ENCODE peak calls at places on chromosome 11, in seven cellular contexts. Z is testis, R is GM23338, I is Peyer's patch, E is A549, Y is gastrocnemius medialis, C is body of pancreas. V is an unnamed sample.

GRCh38 chr11:102955624-102956023 is at the start of gene MMP13:
- DNase-seq in Z (no peak), R (no peak), I (no peak), E (no peak), Y (no peak), C (no peak), V (no peak)

GRCh38 chr11:78202733-78203167 is 14.0 kb downstream of the USP35 start:
- DNase-seq in Z (no peak), R (no peak), I (peak), E (no peak), Y (no peak), C (no peak), V (no peak)

GRCh38 chr11:94151903-94152677 is 23.4 kb downstream of the PANX1 start:
- DNase-seq in Z (no peak), R (no peak), I (no peak), E (peak), Y (peak), C (peak), V (peak)

GRCh38 chr11:14358729-14359439 is at the start of gene RRAS2:
- DNase-seq in Z (peak), R (peak), I (peak), E (peak), Y (peak), C (peak), V (peak)

GRCh38 chr11:73931039-73931645 is 19.7 kb upstream of the DNAJB13 start:
- DNase-seq in Z (peak), R (peak), I (no peak), E (peak), Y (no peak), C (peak), V (peak)

GRCh38 chr11:79973701-79974626 is 533.1 kb upstream of the TENM4 start:
- DNase-seq in Z (no peak), R (peak), I (no peak), E (no peak), Y (no peak), C (no peak), V (no peak)

GRCh38 chr11:5336331-5336730 is 7.0 kb downstream of the OR51B5 start:
- DNase-seq in Z (no peak), R (no peak), I (no peak), E (no peak), Y (no peak), C (no peak), V (no peak)

GRCh38 chr11:112394304-112394703 is 133.6 kb upstream of the PLET1 start:
- DNase-seq in Z (no peak), R (no peak), I (no peak), E (no peak), Y (no peak), C (no peak), V (no peak)

GRCh38 chr11:62018978-62019664 is 51.7 kb upstream of the FTH1 start:
- DNase-seq in Z (no peak), R (no peak), I (no peak), E (no peak), Y (no peak), C (no peak), V (no peak)

DNA sequence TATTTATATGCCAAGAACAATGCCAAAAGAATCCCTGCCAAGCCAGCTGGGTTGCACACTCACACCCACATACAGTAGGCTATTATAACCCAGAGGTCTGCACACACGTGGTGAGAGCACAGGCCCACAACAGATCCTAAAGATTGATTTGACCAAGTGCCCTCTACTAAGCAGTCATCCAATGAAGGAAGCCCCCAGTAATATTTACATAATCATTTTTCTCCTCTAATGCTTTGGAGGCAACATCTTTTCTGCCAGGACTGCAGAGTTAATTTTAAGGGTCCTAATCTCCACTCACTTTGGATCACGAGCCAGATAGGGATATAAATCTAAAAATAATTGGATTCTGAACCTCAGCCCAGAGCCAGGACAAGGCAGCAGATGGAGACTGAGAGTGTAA is 49.2 kb upstream of the MTNR1B start:
- DNase-seq in Z (no peak), R (no peak), I (no peak), E (no peak), Y (no peak), C (no peak), V (no peak)
- H3K27ac ChIP-seq in Z (no peak), R (no peak), I (no peak), E (no peak), Y (no peak), C (no peak), V (no peak)

DNA sequence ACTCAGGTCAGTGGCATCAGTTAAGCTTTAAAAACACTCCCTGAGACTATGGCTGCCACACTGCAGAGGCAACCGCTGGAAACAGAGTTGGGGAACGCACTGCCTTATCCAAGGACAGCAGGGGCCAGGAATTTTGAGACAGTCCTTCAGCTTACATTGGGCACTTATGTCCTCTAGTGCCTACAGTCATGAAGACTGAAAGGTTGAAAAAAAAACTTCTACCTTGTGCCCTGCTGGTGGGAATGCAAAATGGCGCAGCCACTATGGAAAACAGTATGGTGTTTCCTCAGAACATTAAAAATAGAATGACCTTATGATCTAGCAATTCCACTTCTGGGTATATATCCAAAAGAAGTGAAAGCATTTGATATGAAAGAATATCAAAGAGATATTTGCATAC is 19.6 kb downstream of the DKK3 start:
- DNase-seq in Z (no peak), R (peak), I (no peak), E (no peak), Y (no peak), C (no peak), V (no peak)
- TF ChIP-seq CTCF in Z (no peak), R (peak), I (no peak), E (no peak), Y (no peak), C (no peak), V (peak)

DNA sequence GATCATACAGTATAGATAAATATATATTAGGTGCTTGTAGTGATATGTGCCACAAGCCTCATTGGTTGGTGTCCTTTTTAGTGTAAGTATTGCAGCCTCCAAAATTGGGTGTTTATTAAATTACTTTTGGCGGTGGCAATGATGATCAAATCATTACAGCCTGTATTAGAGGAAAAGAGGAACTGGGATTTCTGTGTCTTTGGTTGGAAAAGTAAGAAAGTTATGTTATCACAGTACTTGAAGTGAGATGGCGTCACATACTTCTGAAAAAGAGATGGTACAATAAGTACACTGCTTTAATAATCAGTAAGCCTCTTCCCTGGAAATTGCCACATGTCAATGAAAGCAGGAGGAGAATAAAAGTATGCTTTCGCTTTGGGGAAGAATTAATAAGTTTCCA is 523 bp upstream of the MPZL3 start:
- DNase-seq in Z (no peak), R (no peak), I (no peak), E (no peak), Y (no peak), C (no peak), V (no peak)
- H3K27ac ChIP-seq in Z (peak), R (peak), I (peak), E (no peak), Y (no peak), C (peak), V (peak)

DNA sequence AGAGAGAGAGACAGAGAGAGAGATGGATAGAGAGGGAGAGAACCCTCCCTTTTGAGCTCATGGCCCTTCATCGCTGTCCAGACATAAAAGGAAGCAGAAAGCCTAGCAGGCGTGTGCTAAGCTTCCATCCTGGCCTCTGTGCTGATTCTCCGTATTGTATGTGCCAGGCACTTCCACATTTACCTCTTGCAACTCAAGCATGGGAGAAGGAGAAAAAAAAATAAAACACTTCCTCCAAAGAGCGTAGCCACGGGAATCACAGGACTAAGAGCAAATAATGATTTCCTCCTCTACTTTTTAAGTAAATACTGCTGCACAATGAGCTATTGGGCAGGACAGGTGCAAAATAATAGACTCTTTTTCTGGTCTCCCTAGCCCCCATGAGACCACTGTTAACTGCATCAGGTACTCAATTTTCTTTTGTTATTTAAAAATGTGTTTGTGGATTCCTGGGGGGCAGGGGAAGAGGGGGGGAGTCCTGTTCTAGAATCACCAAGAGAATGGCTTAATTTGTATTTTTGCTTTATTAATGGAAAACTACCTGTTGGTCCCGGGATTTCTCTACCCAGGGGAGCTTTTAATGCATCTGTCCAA is 154.3 kb downstream of the NXPE2 start:
- DNase-seq in Z (no peak), R (peak), I (no peak), E (no peak), Y (no peak), C (no peak), V (peak)
- TF ChIP-seq CTCF in Z (no peak), R (no peak), I (no peak), E (no peak), Y (no peak), C (no peak), V (no peak)

DNA sequence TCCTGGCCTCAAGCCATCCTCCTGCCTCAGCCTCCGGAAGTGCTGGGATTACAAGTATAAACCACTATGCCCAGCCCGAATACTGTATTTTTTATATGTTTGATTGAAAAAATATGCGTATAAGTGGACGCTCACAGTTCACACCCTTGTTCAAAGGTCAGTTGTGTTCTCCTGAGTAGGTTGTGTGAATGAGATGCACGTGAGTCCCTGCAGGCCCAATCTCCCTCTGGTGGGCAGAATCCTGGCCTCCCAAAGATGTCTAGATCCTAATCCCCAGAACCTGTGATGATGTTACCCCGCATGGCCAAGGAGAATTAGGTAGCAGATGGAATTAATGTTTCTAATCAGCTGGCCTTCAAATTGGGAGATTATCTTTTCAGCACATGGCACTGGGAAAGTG is 41.9 kb downstream of the CTTN start:
- DNase-seq in Z (no peak), R (no peak), I (no peak), E (no peak), Y (no peak), C (no peak), V (no peak)
- H3K27ac ChIP-seq in Z (no peak), R (no peak), I (no peak), E (no peak), Y (no peak), C (no peak), V (no peak)

GRCh38 chr11:75112200-75112599 is 15.5 kb upstream of the OR2AT4 start:
- DNase-seq in Z (no peak), R (no peak), I (no peak), E (no peak), Y (no peak), C (no peak), V (no peak)

GRCh38 chr11:75118577-75118976 is 21.9 kb upstream of the OR2AT4 start:
- DNase-seq in Z (no peak), R (no peak), I (no peak), E (no peak), Y (no peak), C (no peak), V (no peak)

GRCh38 chr11:75113049-75113448 is 16.4 kb upstream of the OR2AT4 start:
- DNase-seq in Z (no peak), R (no peak), I (no peak), E (no peak), Y (no peak), C (no peak), V (no peak)

GRCh38 chr11:75114465-75114864 is 17.8 kb upstream of the OR2AT4 start:
- DNase-seq in Z (no peak), R (no peak), I (no peak), E (no peak), Y (no peak), C (no peak), V (no peak)
- TF ChIP-seq CTCF in Z (no peak), R (no peak), I (no peak), E (no peak), Y (no peak), C (no peak), V (no peak)